ENCODE peak calls at places on chromosomes 3 and 15, in nine cellular contexts. R is GM23338, D is brain microvascular endothelial cell, N is IMR-90, H is transverse colon, Q is hepatocyte, E is psoas muscle, F is cardiac muscle cell, C is neural progenitor cell. Z is an unnamed sample. For H3K27me3, the result is how much of the 10 kb centered on the place peaks cover.

GRCh38 chr3:14273886-14274517 is 95.4 kb downstream of the LSM3 start:
- DNase-seq in R (no peak), D (no peak), N (peak), H (no peak), Q (no peak), E (no peak), F (no peak), C (no peak), Z (peak)

GRCh38 chr15:25439456-25439836 is 622 bp upstream of the UBE3A start:
- DNase-seq in R (peak), D (peak), N (peak), H (peak), Q (peak), E (no peak), F (peak), C (no peak), Z (peak)

GRCh38 chr3:156819842-156820686 is 6.1 kb upstream of the LEKR1 start:
- DNase-seq in R (no peak), D (no peak), N (no peak), H (no peak), Q (no peak), E (no peak), F (no peak), C (no peak), Z (no peak)

GRCh38 chr3:140715035-140715434 is 37.2 kb downstream of the TRIM42 start:
- DNase-seq in R (no peak), D (no peak), N (no peak), H (peak), Q (peak), E (no peak), F (no peak), C (no peak), Z (peak)

GRCh38 chr3:81216192-81216591 is 545.3 kb downstream of the GBE1 start:
- DNase-seq in R (no peak), D (peak), N (peak), H (no peak), Q (no peak), E (no peak), F (peak), C (no peak), Z (peak)

GRCh38 chr15:54374184-54374947 is 396.1 kb downstream of the UNC13C start:
- DNase-seq in R (no peak), D (no peak), N (no peak), H (no peak), Q (no peak), E (no peak), F (no peak), C (peak), Z (no peak)

GRCh38 chr15:68204776-68205557 is at the start of gene CALML4:
- DNase-seq in R (peak), D (no peak), N (no peak), H (peak), Q (peak), E (peak), F (peak), C (no peak), Z (no peak)

GRCh38 chr3:168029705-168030104 is 66.0 kb downstream of the GOLIM4 start:
- DNase-seq in R (peak), D (no peak), N (no peak), H (no peak), Q (no peak), E (no peak), F (no peak), C (peak), Z (no peak)

GRCh38 chr3:126918223-126918622 is 64.7 kb upstream of the PLXNA1 start:
- DNase-seq in R (no peak), D (no peak), N (no peak), H (no peak), Q (no peak), E (no peak), F (no peak), C (no peak), Z (no peak)

GRCh38 chr3:57753016-57753415 is 3.1 kb upstream of the SLMAP start:
- DNase-seq in R (no peak), D (no peak), N (no peak), H (no peak), Q (no peak), E (no peak), F (no peak), C (no peak), Z (no peak)

GRCh38 chr15:71691322-71691699 is 119.0 kb upstream of the NR2E3 start:
- DNase-seq in R (no peak), D (no peak), N (no peak), H (no peak), Q (no peak), E (no peak), F (no peak), C (no peak), Z (peak)

GRCh38 chr15:64667736-64668161 is 107.6 kb downstream of the RBPMS2 start:
- DNase-seq in R (peak), D (peak), N (peak), H (no peak), Q (no peak), E (no peak), F (peak), C (no peak), Z (no peak)

GRCh38 chr3:157083824-157084223 is 76.1 kb downstream of the CCNL1 start:
- DNase-seq in R (no peak), D (no peak), N (no peak), H (no peak), Q (no peak), E (no peak), F (no peak), C (no peak), Z (no peak)

GRCh38 chr3:30826381-30827061 is 67.9 kb downstream of the GADL1 start:
- DNase-seq in R (no peak), D (no peak), N (no peak), H (no peak), Q (no peak), E (no peak), F (peak), C (no peak), Z (peak)

GRCh38 chr3:197028711-197029510 is 706 bp downstream of the MELTF start:
- DNase-seq in R (no peak), D (no peak), N (no peak), H (peak), Q (no peak), E (no peak), F (peak), C (peak), Z (no peak)

GRCh38 chr15:34933432-34933975 is 36.0 kb downstream of the AQR start:
- DNase-seq in R (no peak), D (no peak), N (no peak), H (no peak), Q (no peak), E (no peak), F (no peak), C (no peak), Z (peak)

GRCh38 chr3:188122571-188123169 is 31.3 kb upstream of the LPP start:
- DNase-seq in R (no peak), D (no peak), N (peak), H (no peak), Q (no peak), E (no peak), F (no peak), C (no peak), Z (no peak)

GRCh38 chr15:59555696-59556095 is 55.9 kb upstream of the GCNT3 start:
- DNase-seq in R (no peak), D (peak), N (no peak), H (peak), Q (no peak), E (no peak), F (no peak), C (no peak), Z (peak)

GRCh38 chr15:96893159-96893906 is 562.8 kb downstream of the NR2F2 start:
- DNase-seq in R (peak), D (peak), N (no peak), H (no peak), Q (peak), E (no peak), F (peak), C (peak), Z (peak)

GRCh38 chr15:38130200-38130567 is 122.5 kb upstream of the SPRED1 start:
- DNase-seq in R (no peak), D (no peak), N (no peak), H (no peak), Q (no peak), E (no peak), F (peak), C (peak), Z (peak)

GRCh38 chr3:121897296-121897695 is 3.1 kb downstream of the SLC15A2 start:
- DNase-seq in R (no peak), D (no peak), N (no peak), H (no peak), Q (no peak), E (no peak), F (no peak), C (no peak), Z (peak)

GRCh38 chr3:149145926-149146325 is 16.5 kb downstream of the HPS3 start:
- DNase-seq in R (no peak), D (no peak), N (no peak), H (no peak), Q (no peak), E (no peak), F (no peak), C (no peak), Z (no peak)

GRCh38 chr3:87901141-87901540 is 157.7 kb downstream of the CGGBP1 start:
- DNase-seq in R (no peak), D (no peak), N (no peak), H (no peak), Q (no peak), E (no peak), F (no peak), C (no peak), Z (no peak)

GRCh38 chr15:73930790-73931281 is 4.6 kb downstream of the LOXL1 start:
- DNase-seq in R (no peak), D (no peak), N (peak), H (no peak), Q (peak), E (peak), F (peak), C (no peak), Z (no peak)

GRCh38 chr15:77869021-77869895 is 208.3 kb downstream of the TBC1D2B start:
- DNase-seq in R (no peak), D (no peak), N (no peak), H (no peak), Q (no peak), E (peak), F (no peak), C (no peak), Z (no peak)

GRCh38 chr15:76011611-76012010 is 613 bp downstream of the NRG4 start:
- DNase-seq in R (no peak), D (no peak), N (no peak), H (no peak), Q (no peak), E (no peak), F (peak), C (no peak), Z (peak)

GRCh38 chr15:96330064-96330449 is 443 bp upstream of the NR2F2 start:
- DNase-seq in R (peak), D (peak), N (peak), H (peak), Q (no peak), E (no peak), F (peak), C (no peak), Z (no peak)

GRCh38 chr3:142576792-142577191 is 1.7 kb downstream of the ATR start:
- DNase-seq in R (no peak), D (no peak), N (no peak), H (no peak), Q (no peak), E (no peak), F (no peak), C (no peak), Z (no peak)

GRCh38 chr3:151315136-151315535 is 1.5 kb downstream of the GPR87 start:
- DNase-seq in R (no peak), D (no peak), N (peak), H (no peak), Q (no peak), E (no peak), F (peak), C (no peak), Z (peak)

GRCh38 chr15:25850154-25851111 is 12.7 kb downstream of the ATP10A start:
- DNase-seq in R (peak), D (peak), N (peak), H (peak), Q (peak), E (peak), F (peak), C (peak), Z (peak)

GRCh38 chr15:82110144-82110543 is 64.3 kb upstream of the MEX3B start:
- DNase-seq in R (no peak), D (no peak), N (no peak), H (no peak), Q (no peak), E (no peak), F (no peak), C (no peak), Z (no peak)

GRCh38 chr3:104992618-104993017 is 374.1 kb upstream of the ALCAM start:
- DNase-seq in R (no peak), D (no peak), N (no peak), H (no peak), Q (no peak), E (no peak), F (no peak), C (peak), Z (no peak)

GRCh38 chr3:124768812-124769211 is 38.6 kb downstream of the UMPS start:
- DNase-seq in R (peak), D (no peak), N (no peak), H (peak), Q (peak), E (peak), F (no peak), C (peak), Z (peak)

GRCh38 chr3:132867526-132867925 is 145.3 kb upstream of the NPHP3 start:
- DNase-seq in R (no peak), D (no peak), N (no peak), H (no peak), Q (no peak), E (no peak), F (peak), C (no peak), Z (no peak)

GRCh38 chr15:81909229-81910087 is 136.4 kb downstream of the MEX3B start:
- DNase-seq in R (peak), D (no peak), N (peak), H (no peak), Q (peak), E (no peak), F (no peak), C (no peak), Z (no peak)

GRCh38 chr3:131555456-131555855 is 52.7 kb upstream of the MRPL3 start:
- DNase-seq in R (no peak), D (no peak), N (no peak), H (no peak), Q (no peak), E (no peak), F (no peak), C (no peak), Z (no peak)

GRCh38 chr3:9600597-9600996 is 47.0 kb upstream of the LHFPL4 start:
- DNase-seq in R (peak), D (no peak), N (no peak), H (peak), Q (no peak), E (no peak), F (peak), C (no peak), Z (no peak)

GRCh38 chr3:161244538-161244937 is 23.4 kb downstream of the NMD3 start:
- DNase-seq in R (no peak), D (no peak), N (no peak), H (no peak), Q (no peak), E (no peak), F (no peak), C (no peak), Z (no peak)

GRCh38 chr3:67077656-67078055 is 79.5 kb downstream of the KBTBD8 start:
- DNase-seq in R (no peak), D (no peak), N (peak), H (no peak), Q (no peak), E (no peak), F (peak), C (no peak), Z (peak)
- H3K4me3 ChIP-seq in R (no peak), D (no peak), N (no peak), H (no peak), Q (no peak), E (no peak), F (no peak), C (no peak), Z (no peak)

GRCh38 chr15:41392659-41393058 is 9.6 kb downstream of the NDUFAF1 start:
- DNase-seq in R (no peak), D (no peak), N (no peak), H (no peak), Q (no peak), E (no peak), F (no peak), C (no peak), Z (no peak)
- TF ChIP-seq CTCF in R (no peak), D (no peak), N (no peak), H (no peak), Q (no peak), E (no peak), F (no peak), C (no peak), Z (no peak)

GRCh38 chr15:66879968-66880367 is 177.9 kb downstream of the SMAD6 start:
- DNase-seq in R (no peak), D (no peak), N (no peak), H (no peak), Q (no peak), E (no peak), F (no peak), C (no peak), Z (no peak)

GRCh38 chr15:66878761-66879160 is 176.7 kb downstream of the SMAD6 start:
- DNase-seq in R (no peak), D (no peak), N (no peak), H (no peak), Q (no peak), E (no peak), F (no peak), C (no peak), Z (no peak)

GRCh38 chr15:66881173-66881905 is 179.3 kb downstream of the SMAD6 start:
- DNase-seq in R (no peak), D (no peak), N (no peak), H (no peak), Q (no peak), E (no peak), F (no peak), C (no peak), Z (no peak)

GRCh38 chr15:66879511-66879910 is 177.5 kb downstream of the SMAD6 start:
- DNase-seq in R (no peak), D (no peak), N (no peak), H (no peak), Q (no peak), E (no peak), F (no peak), C (no peak), Z (no peak)

GRCh38 chr15:66880380-66881155 is 178.5 kb downstream of the SMAD6 start:
- DNase-seq in R (no peak), D (no peak), N (no peak), H (no peak), Q (no peak), E (no peak), F (no peak), C (no peak), Z (no peak)
- H3K27me3 ChIP-seq in R (under half), D (under half), N (under half), H (under half), Q (under half), E (under half), F (under half), C (under half), Z (under half)

GRCh38 chr3:52712291-52713212 is 6.6 kb downstream of the SPCS1 start:
- DNase-seq in R (no peak), D (no peak), N (no peak), H (no peak), Q (no peak), E (peak), F (no peak), C (no peak), Z (no peak)
- H3K4me3 ChIP-seq in R (no peak), D (no peak), N (no peak), H (no peak), Q (no peak), E (no peak), F (no peak), C (no peak), Z (no peak)

GRCh38 chr15:70265986-70266385 is 168.3 kb upstream of the TLE3 start:
- DNase-seq in R (no peak), D (no peak), N (no peak), H (no peak), Q (no peak), E (peak), F (no peak), C (no peak), Z (no peak)

GRCh38 chr15:70266412-70267089 is 168.8 kb upstream of the TLE3 start:
- DNase-seq in R (no peak), D (no peak), N (no peak), H (peak), Q (no peak), E (peak), F (peak), C (no peak), Z (no peak)

GRCh38 chr15:70265466-70265978 is 167.8 kb upstream of the TLE3 start:
- DNase-seq in R (no peak), D (no peak), N (no peak), H (no peak), Q (no peak), E (no peak), F (no peak), C (no peak), Z (no peak)

GRCh38 chr15:70264014-70264492 is 166.3 kb upstream of the TLE3 start:
- DNase-seq in R (peak), D (no peak), N (no peak), H (no peak), Q (no peak), E (peak), F (peak), C (peak), Z (peak)

DNA sequence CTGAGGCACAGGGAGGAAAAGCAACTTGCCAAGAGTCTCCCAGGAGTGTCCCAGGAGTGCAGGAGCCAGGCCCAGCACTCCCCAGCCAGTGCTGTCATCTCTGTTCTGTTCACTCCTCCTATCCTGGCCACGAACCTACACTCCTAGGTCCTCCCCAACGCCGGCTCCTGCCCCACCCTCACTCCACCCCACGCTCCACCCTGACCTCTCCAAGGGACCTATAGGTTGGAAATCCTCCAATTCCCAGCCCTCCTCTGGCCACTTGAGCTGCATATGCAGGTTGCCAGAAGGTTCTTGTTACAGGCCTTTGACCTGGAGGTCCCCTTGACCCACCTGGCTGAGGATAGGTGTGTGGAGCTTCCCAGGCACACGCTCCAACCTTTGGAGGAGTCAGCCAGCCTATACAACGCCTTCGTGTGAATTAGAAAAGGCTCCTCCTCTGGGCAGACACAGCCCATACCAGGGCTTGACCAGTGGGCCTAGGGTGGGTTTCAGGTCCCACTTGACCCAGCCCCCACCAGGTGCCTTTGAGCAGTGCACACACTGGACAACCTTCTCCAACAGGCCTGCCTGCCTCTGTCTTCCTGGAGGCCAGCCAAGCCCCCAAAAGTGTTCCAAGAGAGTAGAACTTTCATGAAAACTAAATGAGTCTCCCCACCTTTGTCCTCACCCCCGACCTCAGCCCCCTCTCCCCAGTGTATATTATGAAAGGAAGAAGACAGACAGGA is 167.2 kb upstream of the TLE3 start:
- DNase-seq in R (no peak), D (no peak), N (no peak), H (no peak), Q (no peak), E (peak), F (no peak), C (no peak), Z (no peak)
- TF ChIP-seq CTCF in R (no peak), D (no peak), N (no peak), H (no peak), Q (no peak), E (no peak), F (no peak), C (no peak), Z (no peak)

DNA sequence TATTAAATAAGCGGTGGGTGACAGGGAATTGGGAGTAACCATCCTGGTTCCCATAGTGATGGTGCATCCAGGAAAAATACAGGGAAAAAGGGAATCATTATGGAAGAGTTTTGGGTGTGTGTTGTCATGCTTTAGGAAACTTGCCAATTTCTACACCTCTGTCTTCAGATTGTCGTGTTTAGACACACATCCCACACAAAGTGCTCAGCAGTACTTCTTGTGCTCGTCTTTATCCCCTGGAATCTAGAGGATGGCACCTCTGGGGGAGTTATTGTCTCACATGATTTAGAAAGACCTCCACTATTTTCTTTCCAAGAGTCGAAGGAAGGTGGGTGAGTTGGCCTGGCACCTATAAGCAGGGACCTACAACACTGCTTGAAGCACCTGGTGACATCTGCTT is 35.8 kb downstream of the CACNA1D start:
- DNase-seq in R (no peak), D (no peak), N (no peak), H (no peak), Q (no peak), E (no peak), F (no peak), C (no peak), Z (no peak)
- H3K27me3 ChIP-seq in R (under half), D (under half), N (under half), H (under half), Q (under half), E (under half), F (under half), C (under half), Z (under half)

GRCh38 chr15:90873488-90873997 is 5.2 kb downstream of the FURIN start:
- DNase-seq in R (no peak), D (no peak), N (no peak), H (no peak), Q (no peak), E (no peak), F (no peak), C (no peak), Z (no peak)
- H3K4me3 ChIP-seq in R (no peak), D (peak), N (no peak), H (no peak), Q (no peak), E (peak), F (no peak), C (no peak), Z (no peak)

Z was measured in bronchial epithelial cell.